ENCODE peak calls at places on chromosomes 13 and 19, in nine cellular contexts. S is stimulated activated CD8-positive, alpha-beta memory T cell treated with anti-CD3 and anti-CD28 coated beads, Interleukin-7, amount 100 ng/mL, for 1 hour; H is AG04450; P is effector memory CD4-positive, alpha-beta T cell; C is fibroblast of villous mesenchyme; M is psoas muscle; U is GM23248; F is naive thymus-derived CD4-positive, alpha-beta T cell; V is mesothelial cell of epicardium. O is an unnamed sample.

GRCh38 chr19:56748443-56748842 is 76.9 kb upstream of the ZNF835 start:
- DNase-seq in U (peak; percentile 36), M (no peak), H (no peak), C (peak; percentile 6), P (no peak), V (no peak), F (no peak), S (no peak), O (no peak)

GRCh38 chr19:47781590-47782318 is 3.3 kb downstream of the SELENOW start:
- DNase-seq in S (no peak), U (peak; percentile 30), C (peak; percentile 30), H (no peak), F (no peak), V (no peak), P (no peak), M (peak; percentile 40), O (no peak)

GRCh38 chr19:2549701-2550191 is 73.8 kb downstream of the GADD45B start:
- DNase-seq in M (peak; percentile 82), V (no peak), U (peak; percentile 96), F (no peak), S (no peak), C (peak; percentile 82), H (peak; percentile 58), P (no peak), O (no peak)

GRCh38 chr13:76812971-76813691 is 73.1 kb downstream of the KCTD12 start:
- DNase-seq in M (peak; percentile 65), P (no peak), V (no peak), U (peak; percentile 51), H (no peak), C (no peak), F (no peak), S (no peak), O (no peak)

GRCh38 chr13:99703908-99704307 is 202.6 kb downstream of the TM9SF2 start:
- DNase-seq in P (no peak), S (no peak), C (no peak), H (no peak), M (no peak), F (no peak), V (no peak), U (no peak), O (no peak)

GRCh38 chr13:30868806-30869470 is 37.1 kb upstream of the MEDAG start:
- DNase-seq in P (no peak), V (no peak), H (no peak), F (no peak), U (peak; percentile 73), C (peak; percentile 28), M (no peak), S (no peak), O (no peak)

GRCh38 chr13:48038763-48039162 is 1.2 kb downstream of the NUDT15 start:
- DNase-seq in M (no peak), P (no peak), C (no peak), F (no peak), V (no peak), S (no peak), U (peak; percentile 6), H (no peak), O (no peak)

GRCh38 chr19:2627319-2627829 is 75.1 kb downstream of the GNG7 start:
- DNase-seq in M (peak; percentile 87), S (no peak), H (peak; percentile 90), C (peak; percentile 95), F (no peak), U (peak; percentile 100), V (no peak), P (no peak), O (no peak)

GRCh38 chr19:23665651-23666410 is 21.2 kb downstream of the ZNF675 start:
- DNase-seq in S (no peak), M (no peak), P (no peak), F (no peak), H (no peak), V (no peak), U (no peak), C (no peak), O (no peak)

GRCh38 chr19:38433268-38433733 is at the start of gene RYR1:
- DNase-seq in V (no peak), M (peak; percentile 86), S (no peak), U (peak; percentile 58), P (peak; percentile 19), F (no peak), H (no peak), C (peak; percentile 11), O (peak; percentile 36)

GRCh38 chr19:39144487-39145071 is 19.0 kb downstream of the PAK4 start:
- DNase-seq in P (no peak), S (no peak), U (no peak), F (no peak), V (no peak), C (no peak), M (no peak), H (no peak), O (no peak)

GRCh38 chr19:6963937-6964336 is 57.3 kb downstream of the MBD3L2B start:
- DNase-seq in C (no peak), S (peak; percentile 10), V (no peak), P (peak; percentile 22), M (no peak), H (no peak), F (peak; percentile 38), U (no peak), O (no peak)

O was measured in omental fat pad.